ENCODE peak calls at places on chromosomes 4 and X, in five cellular contexts. Q is IMR-90, G is upper lobe of left lung, A is uterus, Y is body of pancreas. D is an unnamed sample.

GRCh38 chr4:85968945-85969830 is 390.7 kb downstream of the MAPK10 start:
- DNase-seq in Q (peak; percentile 72), G (no peak), A (no peak), Y (peak; percentile 12), D (no peak)

GRCh38 chrX:86047174-86047991 is at the start of gene CHM:
- DNase-seq in Q (peak; percentile 84), G (peak; percentile 66), A (peak; percentile 48), Y (peak; percentile 74), D (peak; percentile 69)

GRCh38 chrX:31181377-31182038 is 109.7 kb upstream of the FTHL17 start:
- DNase-seq in Q (no peak), G (no peak), A (no peak), Y (no peak), D (no peak)

GRCh38 chr4:10765386-10765785 is 80.8 kb upstream of the CLNK start:
- DNase-seq in Q (no peak), G (no peak), A (no peak), Y (no peak), D (no peak)

GRCh38 chrX:135463937-135464336 is 42.2 kb downstream of the SMIM10L2A start:
- DNase-seq in Q (peak; percentile 6), G (no peak), A (no peak), Y (no peak), D (no peak)

GRCh38 chr4:101969965-101970364 is 179.4 kb downstream of the BANK1 start:
- DNase-seq in Q (no peak), G (no peak), A (no peak), Y (no peak), D (no peak)

GRCh38 chr4:73866236-73866635 is 3.0 kb upstream of the CXCL1 start:
- DNase-seq in Q (no peak), G (no peak), A (no peak), Y (no peak), D (no peak)

GRCh38 chr4:176563591-176563990 is 229.1 kb downstream of the VEGFC start:
- DNase-seq in Q (peak; percentile 33), G (no peak), A (no peak), Y (no peak), D (no peak)

GRCh38 chr4:30847157-30847556 is 127.0 kb downstream of the PCDH7 start:
- DNase-seq in Q (peak; percentile 20), G (no peak), A (no peak), Y (no peak), D (no peak)

GRCh38 chrX:37818031-37818430 is 29.3 kb downstream of the DYNLT3 start:
- DNase-seq in Q (no peak), G (no peak), A (no peak), Y (no peak), D (peak; percentile 53)

GRCh38 chr4:7340553-7341433 is 93.9 kb downstream of the PSAPL1 start:
- DNase-seq in Q (no peak), G (no peak), A (no peak), Y (no peak), D (no peak)

GRCh38 chr4:71241467-71242401 is 97.1 kb upstream of the SLC4A4 start:
- DNase-seq in Q (peak; percentile 52), G (peak; percentile 75), A (no peak), Y (peak; percentile 12), D (no peak)

DNA sequence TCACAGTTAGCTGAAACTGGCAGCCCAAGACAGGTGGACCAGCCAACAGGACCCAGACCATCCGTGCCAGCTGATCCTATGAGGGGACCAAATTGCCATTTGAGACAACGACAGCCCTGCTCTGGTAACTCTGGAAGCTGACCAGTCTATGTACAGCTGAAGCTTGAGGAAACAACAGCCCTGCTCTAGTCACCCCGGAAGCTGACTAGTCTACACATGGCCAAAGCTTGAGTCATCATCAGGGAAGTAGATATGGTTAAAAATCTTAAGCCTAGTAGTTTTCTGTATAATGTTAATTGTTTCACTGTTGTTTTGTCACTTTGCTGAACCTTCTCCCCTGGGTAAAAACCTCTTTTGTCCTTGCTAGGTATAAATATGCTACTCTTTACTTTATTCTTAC is 905.4 kb upstream of the NDST4 start:
- DNase-seq in Q (no peak), G (no peak), A (no peak), Y (no peak), D (no peak)
- H3K9me3 ChIP-seq in Q (peaks cover 30% of the 10 kb centered on the region), G (peaks cover 49% of the 10 kb centered on the region), A (no peaks in the 10 kb centered on the region), Y (no peaks in the 10 kb centered on the region), D (no peaks in the 10 kb centered on the region)

DNA sequence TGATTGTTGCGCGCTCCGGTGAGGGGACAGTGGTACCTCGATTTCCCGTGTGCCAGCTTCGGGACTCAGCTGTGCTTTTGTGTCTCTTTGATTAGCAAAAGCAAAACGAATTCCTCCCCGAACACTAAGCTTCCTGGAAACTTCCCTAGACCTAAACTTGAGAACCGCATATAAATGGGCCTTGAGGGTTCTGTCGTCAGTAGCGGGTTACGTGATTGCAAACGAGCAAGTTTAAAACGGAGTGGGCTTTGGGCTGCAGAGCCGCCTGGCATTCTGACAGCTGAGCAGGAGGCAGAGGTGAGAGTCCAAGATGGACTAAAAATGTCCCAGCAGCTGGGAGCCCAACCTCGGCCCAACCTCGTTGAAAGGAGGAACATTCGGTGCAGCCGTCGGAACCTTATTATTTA is 1.2 kb upstream of the TAPT1 start:
- DNase-seq in Q (peak; percentile 30), G (peak; percentile 47), A (peak; percentile 40), Y (peak; percentile 53), D (peak; percentile 37)
- TF ChIP-seq POLR2A in Q (no peak), G (no peak), A (no peak), Y (no peak), D (no peak)

GRCh38 chr4:57344296-57344695 is 234.1 kb upstream of the IGFBP7 start:
- DNase-seq in Q (no peak), G (no peak), A (no peak), Y (no peak), D (no peak)

GRCh38 chr4:57342406-57342805 is 232.2 kb upstream of the IGFBP7 start:
- DNase-seq in Q (peak; percentile 2), G (no peak), A (no peak), Y (no peak), D (no peak)
- H3K4me3 ChIP-seq in Q (no peak overlapping the region), G (no peak overlapping the region), A (no peak overlapping the region), Y (no peak overlapping the region), D (no peak overlapping the region)

DNA sequence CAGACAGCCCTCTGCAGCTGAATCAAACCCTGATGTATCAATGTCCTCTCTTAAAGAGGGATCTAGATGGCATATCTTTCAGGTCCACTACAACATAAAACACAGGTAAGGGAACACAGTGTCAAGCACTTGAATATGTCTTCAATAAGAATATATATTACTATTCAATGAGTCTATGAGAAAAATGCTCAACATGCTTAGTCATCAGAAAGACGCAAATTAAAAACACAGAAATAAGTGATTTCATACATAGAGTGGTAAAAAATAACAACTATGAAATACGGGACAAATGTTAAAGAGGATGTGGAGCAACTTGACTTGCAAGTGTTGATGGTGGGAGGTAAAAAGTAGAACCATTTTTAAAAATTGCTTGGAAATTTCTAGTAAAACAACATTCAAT is 544.6 kb upstream of the HS3ST1 start:
- DNase-seq in Q (no peak), G (no peak), A (no peak), Y (no peak), D (no peak)
- H3K9me3 ChIP-seq in Q (peaks cover 6% of the 10 kb centered on the region), G (no peaks in the 10 kb centered on the region), A (no peaks in the 10 kb centered on the region), Y (no peaks in the 10 kb centered on the region), D (no peaks in the 10 kb centered on the region)

DNA sequence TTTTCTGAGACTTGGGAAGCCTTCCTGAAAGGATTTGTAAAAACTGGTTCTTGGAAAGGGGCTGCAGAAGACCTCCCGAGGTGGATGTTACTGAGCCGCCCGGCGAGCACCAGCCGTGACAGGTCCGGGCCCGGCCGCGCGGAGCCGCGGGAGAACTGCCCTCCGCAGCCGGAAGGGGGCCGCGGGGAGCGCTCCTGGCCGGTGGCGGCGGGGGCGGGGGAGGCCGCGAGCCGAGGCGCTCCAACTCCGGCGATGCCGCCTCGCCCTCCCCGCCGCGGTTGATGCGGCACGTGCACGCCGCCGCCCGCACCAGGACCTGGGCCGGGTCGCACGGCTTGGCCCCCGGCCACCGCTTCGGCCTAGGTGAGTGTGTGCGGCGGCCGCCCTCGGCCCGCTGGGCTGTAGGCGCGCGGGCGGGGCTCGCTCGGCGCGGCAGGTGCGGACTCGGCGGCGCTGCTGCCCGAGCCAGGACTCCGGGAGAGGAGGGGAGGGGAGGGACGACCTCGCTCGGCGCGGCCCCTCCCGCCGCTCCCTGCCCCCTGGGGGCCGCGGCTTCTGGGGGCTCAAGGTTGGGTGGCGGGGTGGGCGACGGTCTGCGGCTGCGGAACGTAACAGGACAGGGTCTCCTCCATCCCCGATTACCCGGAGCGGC is 1.7 kb downstream of the SPRY1 start:
- DNase-seq in Q (peak; percentile 62), G (peak; percentile 73), A (peak; percentile 71), Y (peak; percentile 77), D (peak; percentile 90)
- TF ChIP-seq POLR2A in Q (no peak), G (no peak), A (peak; percentile 39), Y (peak; percentile 52), D (peak; percentile 7)

GRCh38 chr4:112510191-112510467 is 5.9 kb downstream of the NEUROG2 start:
- DNase-seq in Q (no peak), G (no peak), A (no peak), Y (no peak), D (no peak)
- H3K4me3 ChIP-seq in Q (no peak overlapping the region), G (no peak overlapping the region), A (no peak overlapping the region), Y (no peak overlapping the region), D (no peak overlapping the region)

GRCh38 chr4:373062-373839 is 35.6 kb downstream of the ZNF141 start:
- DNase-seq in Q (no peak), G (no peak), A (no peak), Y (no peak), D (no peak)
- H3K9me3 ChIP-seq in Q (peaks cover 59% of the 10 kb centered on the region), G (peaks cover 100% of the 10 kb centered on the region), A (no peaks in the 10 kb centered on the region), Y (peaks cover 15% of the 10 kb centered on the region), D (peaks cover 94% of the 10 kb centered on the region)